ENCODE peak calls at places on chromosomes 4 and X, in five cellular contexts. J, B, O, T and Q are unnamed samples.

GRCh38 chr4:26992657-26993361 is 132.2 kb downstream of the STIM2 start:
- DNase-seq in T (peak; percentile 69), J (no peak), B (peak; percentile 65), O (no peak), Q (peak; percentile 74)

GRCh38 chr4:130073145-130073790 is 977.3 kb downstream of the C4orf33 start:
- DNase-seq in O (no peak), T (no peak), B (no peak), J (no peak), Q (no peak)

GRCh38 chr4:87209696-87210095 is 10.7 kb downstream of the KLHL8 start:
- DNase-seq in T (peak; percentile 28), B (no peak), O (no peak), J (peak; percentile 54), Q (peak; percentile 26)

GRCh38 chrX:150363561-150364346 is 637 bp downstream of the MAMLD1 start:
- DNase-seq in O (peak; percentile 48), B (peak; percentile 29), T (peak; percentile 35), J (peak; percentile 19), Q (no peak)

GRCh38 chrX:10039821-10040793 is 72.9 kb downstream of the CLDN34 start:
- DNase-seq in T (no peak), B (peak; percentile 20), O (no peak), J (no peak), Q (no peak)

GRCh38 chrX:17553451-17553850 is 178.5 kb downstream of the NHS start:
- DNase-seq in J (no peak), B (peak; percentile 76), T (no peak), O (no peak), Q (no peak)

GRCh38 chr4:37008199-37008598 is 236.3 kb upstream of the NWD2 start:
- DNase-seq in O (peak; percentile 78), J (no peak), B (peak; percentile 5), T (no peak), Q (no peak)

GRCh38 chr4:1588306-1588705 is 95.8 kb downstream of the FAM53A start:
- DNase-seq in B (no peak), J (no peak), T (no peak), O (no peak), Q (no peak)

GRCh38 chrX:1646009-1646408 is 31.1 kb downstream of the ASMT start:
- DNase-seq in T (no peak), J (no peak), B (no peak), O (no peak), Q (no peak)

GRCh38 chr4:89486042-89486441 is 178.4 kb upstream of the GPRIN3 start:
- DNase-seq in T (no peak), O (no peak), J (no peak), B (peak; percentile 74), Q (no peak)

GRCh38 chr4:110135523-110135922 is 62.9 kb downstream of the ELOVL6 start:
- DNase-seq in T (no peak), B (no peak), O (no peak), J (no peak), Q (no peak)

GRCh38 chr4:77579406-77580076 is 26.1 kb upstream of the CXCL13 start:
- DNase-seq in J (no peak), T (no peak), O (no peak), B (peak; percentile 77), Q (no peak)

GRCh38 chrX:9433596-9433995 is 31.3 kb upstream of the TBL1X start:
- DNase-seq in J (no peak), T (no peak), O (no peak), B (no peak), Q (no peak)

GRCh38 chr4:88674565-88674964 is 23.1 kb downstream of the NAP1L5 start:
- DNase-seq in T (no peak), J (no peak), O (no peak), B (peak; percentile 8), Q (no peak)

GRCh38 chrX:79330022-79330421 is 37.1 kb downstream of the ITM2A start:
- DNase-seq in J (no peak), O (no peak), B (no peak), T (no peak), Q (no peak)

GRCh38 chr4:56106180-56106579 is 157.4 kb downstream of the CEP135 start:
- DNase-seq in O (no peak), J (no peak), T (no peak), B (no peak), Q (no peak)

GRCh38 chr4:75344915-75345314 is 169.3 kb downstream of the RCHY1 start:
- DNase-seq in J (no peak), T (no peak), O (no peak), B (peak; percentile 90), Q (no peak)

GRCh38 chr4:122895336-122895995 is 26.9 kb downstream of the NUDT6 start:
- DNase-seq in B (peak; percentile 43), J (no peak), O (no peak), T (no peak), Q (no peak)

GRCh38 chr4:79780129-79780528 is 292.9 kb downstream of the ANTXR2 start:
- DNase-seq in J (no peak), O (no peak), T (no peak), B (no peak), Q (no peak)

GRCh38 chr4:137502730-137503129 is 29.6 kb downstream of the PCDH18 start:
- DNase-seq in J (no peak), T (no peak), B (no peak), O (no peak), Q (no peak)

GRCh38 chrX:22300130-22300529 is 27.4 kb downstream of the CBLL2 start:
- DNase-seq in O (peak; percentile 29), B (peak; percentile 78), T (no peak), J (no peak), Q (peak; percentile 21)

GRCh38 chrX:47574609-47575325 is 7.5 kb upstream of the TIMP1 start:
- DNase-seq in T (peak; percentile 20), J (no peak), O (no peak), B (no peak), Q (no peak)

GRCh38 chr4:26212528-26212927 is 108.3 kb upstream of the RBPJ start:
- DNase-seq in T (no peak), O (no peak), J (no peak), B (no peak), Q (no peak)

GRCh38 chr4:135365065-135365464 is 1163.5 kb upstream of the PABPC4L start:
- DNase-seq in B (peak; percentile 44), O (no peak), T (no peak), J (no peak), Q (no peak)

GRCh38 chr4:137360701-137361213 is 171.5 kb downstream of the PCDH18 start:
- DNase-seq in B (no peak), T (no peak), O (no peak), J (no peak), Q (no peak)

GRCh38 chr4:38667005-38667771 is 3.2 kb downstream of the KLF3 start:
- DNase-seq in J (peak; percentile 58), O (peak; percentile 89), B (peak; percentile 98), T (peak; percentile 84), Q (peak; percentile 93)
- H3K4me1 ChIP-seq in J (peaks cover 88% of the 10 kb centered on the region), O (peaks cover 55% of the 10 kb centered on the region), B (peaks cover 12% of the 10 kb centered on the region), T (peaks cover 18% of the 10 kb centered on the region), Q (peaks cover 48% of the 10 kb centered on the region)

GRCh38 chr4:169202878-169203277 is 67.9 kb downstream of the SH3RF1 start:
- DNase-seq in T (no peak), O (no peak), J (no peak), B (no peak), Q (no peak)

GRCh38 chr4:169202143-169202699 is 68.5 kb downstream of the SH3RF1 start:
- DNase-seq in B (no peak), O (no peak), T (no peak), J (no peak), Q (no peak)

GRCh38 chr4:169200361-169201030 is 70.3 kb downstream of the SH3RF1 start:
- DNase-seq in J (no peak), T (no peak), O (no peak), B (no peak), Q (no peak)

GRCh38 chr4:169199184-169199583 is 71.6 kb downstream of the SH3RF1 start:
- DNase-seq in T (no peak), O (no peak), B (no peak), J (no peak), Q (no peak)

GRCh38 chr4:169201144-169202124 is 69.3 kb downstream of the SH3RF1 start:
- DNase-seq in B (peak; percentile 42), T (no peak), J (no peak), O (no peak), Q (peak; percentile 32)
- H3K27ac ChIP-seq in B (peak overlapping the region; percentile 68), T (peak overlapping the region; percentile 47), J (peak overlapping the region; percentile 63), O (peak overlapping the region; percentile 77), Q (peak overlapping the region; percentile 41)

DNA sequence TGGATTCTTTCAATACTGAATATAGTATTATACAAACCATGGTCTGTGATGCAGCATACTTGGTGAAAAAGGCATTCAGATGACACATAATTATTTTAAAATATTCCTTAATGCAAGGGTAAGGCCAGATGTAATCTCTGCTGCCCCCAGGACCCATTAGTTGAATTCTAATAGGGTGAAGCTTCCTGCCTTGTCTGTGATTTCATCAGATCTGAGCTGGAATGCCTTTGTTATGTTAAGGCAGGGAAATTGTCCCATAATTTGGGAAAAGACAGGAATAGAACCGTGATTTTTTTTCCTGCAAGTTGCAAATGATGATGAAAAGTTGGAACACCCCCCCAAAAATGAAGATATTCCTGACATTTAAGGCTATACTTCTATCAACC is 26.2 kb downstream of the ZRSR2 start:
- DNase-seq in O (no peak), J (no peak), T (no peak), B (peak; percentile 21), Q (no peak)
- TF ChIP-seq CTCF in O (no peak), J (no peak), T (no peak), B (no peak), Q (no peak)

GRCh38 chr4:78765607-78766006 is 10.5 kb upstream of the BMP2K start:
- DNase-seq in O (no peak), T (no peak), J (no peak), B (no peak), Q (no peak)

GRCh38 chr4:78764498-78764961 is 11.6 kb upstream of the BMP2K start:
- DNase-seq in T (no peak), J (no peak), B (peak; percentile 65), O (no peak), Q (no peak)

GRCh38 chr4:78766026-78766425 is 10.1 kb upstream of the BMP2K start:
- DNase-seq in J (no peak), T (no peak), O (no peak), B (peak; percentile 97), Q (no peak)

GRCh38 chr4:78766650-78767049 is 9.5 kb upstream of the BMP2K start:
- DNase-seq in J (no peak), T (no peak), B (no peak), O (no peak), Q (no peak)

DNA sequence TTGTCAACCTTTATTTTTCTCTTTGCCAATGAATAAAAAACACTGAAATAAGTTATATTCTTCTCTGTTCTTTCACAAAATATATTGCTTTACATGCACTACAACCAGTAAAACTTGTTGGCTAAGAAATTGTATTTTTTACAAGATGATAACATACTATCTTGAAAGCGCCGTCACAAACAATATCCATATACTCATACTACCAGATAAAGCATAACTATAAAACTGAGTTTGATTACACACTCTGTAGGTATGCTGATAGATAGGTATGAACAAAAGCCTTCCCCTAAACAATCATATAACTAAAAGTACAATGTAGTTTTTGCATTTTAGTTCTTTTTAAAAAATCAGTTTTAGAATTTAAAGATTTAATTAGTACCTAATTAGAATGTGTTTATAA is 13.6 kb upstream of the BMP2K start:
- DNase-seq in B (no peak), T (no peak), J (no peak), O (no peak), Q (no peak)
- H3K4me1 ChIP-seq in B (peaks cover 4% of the 10 kb centered on the region), T (no peaks in the 10 kb centered on the region), J (peaks cover 22% of the 10 kb centered on the region), O (no peaks in the 10 kb centered on the region), Q (no peaks in the 10 kb centered on the region)

DNA sequence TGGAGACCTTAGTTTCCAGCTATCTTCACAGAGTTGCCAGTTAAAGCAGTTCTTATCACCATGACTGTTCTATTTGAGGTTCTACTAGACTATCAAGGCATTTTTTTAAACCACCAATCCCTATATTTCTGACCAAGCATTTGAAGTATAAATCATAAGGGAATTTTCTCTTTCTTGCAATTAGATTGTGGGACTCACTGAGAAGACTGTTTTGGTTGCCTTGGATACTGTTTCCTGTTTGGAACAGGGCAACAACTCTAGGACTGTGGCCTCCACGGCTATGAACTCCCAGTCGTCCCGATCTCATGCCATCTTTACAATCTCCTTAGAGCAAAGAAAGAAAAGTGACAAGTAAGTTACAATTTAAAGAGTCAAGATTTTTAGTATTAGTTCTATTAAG is 11.8 kb downstream of the KIF4A start:
- DNase-seq in B (peak; percentile 24), O (no peak), T (no peak), J (no peak), Q (no peak)
- H3K27ac ChIP-seq in B (peak overlapping the region; percentile 70), O (no peak overlapping the region), T (no peak overlapping the region), J (no peak overlapping the region), Q (no peak overlapping the region)